ENCODE peak calls at places on chromosomes 11 and 22, in four cellular contexts. E, O, F and I are unnamed samples.
A peak's percentile ranks its signal among the peaks of the same experiment; 100 is the strongest.

GRCh38 chr11:131694526-131695424 is 324.4 kb downstream of the NTM start:
- DNase-seq in E (no peak), F (peak; percentile 72), O (peak; percentile 74), I (peak; percentile 18)

GRCh38 chr11:103671143-103671651 is 365.2 kb upstream of the DDI1 start:
- DNase-seq in F (no peak), E (no peak), O (no peak), I (no peak)

GRCh38 chr11:92423133-92423532 is 198.5 kb downstream of the FAT3 start:
- DNase-seq in O (no peak), E (no peak), F (no peak), I (no peak)

GRCh38 chr11:31801298-31801702 is 9.8 kb downstream of the PAX6 start:
- DNase-seq in O (no peak), E (no peak), F (no peak), I (no peak)

GRCh38 chr11:59776210-59777066 is 21.3 kb downstream of the STX3 start:
- DNase-seq in O (no peak), F (peak; percentile 30), E (no peak), I (no peak)

GRCh38 chr11:5933116-5933515 is 8.9 kb upstream of the OR56A3 start:
- DNase-seq in E (no peak), F (no peak), O (no peak), I (no peak)

GRCh38 chr11:416757-417621 is 2.2 kb upstream of the SIGIRR start:
- DNase-seq in F (no peak), E (no peak), O (no peak), I (peak; percentile 56)

GRCh38 chr11:82229346-82229745 is 504.3 kb downstream of the FAM181B start:
- DNase-seq in F (no peak), E (no peak), O (no peak), I (no peak)

GRCh38 chr11:33396361-33396760 is 139.2 kb downstream of the HIPK3 start:
- DNase-seq in O (no peak), E (no peak), F (no peak), I (no peak)

GRCh38 chr11:88420165-88420781 is 82.7 kb upstream of the CTSC start:
- DNase-seq in F (peak; percentile 49), O (no peak), E (no peak), I (peak; percentile 39)

GRCh38 chr11:10902301-10902700 is 44.4 kb upstream of the ZBED5 start:
- DNase-seq in F (no peak), O (no peak), E (no peak), I (peak; percentile 40)

GRCh38 chr11:17500673-17501072 is 24.0 kb upstream of the ABCC8 start:
- DNase-seq in F (no peak), E (no peak), O (no peak), I (no peak)

GRCh38 chr11:88035271-88035670 is 140.0 kb downstream of the RAB38 start:
- DNase-seq in O (no peak), F (no peak), E (no peak), I (no peak)

GRCh38 chr11:2138075-2138435 is 1.1 kb downstream of the IGF2 start:
- DNase-seq in O (no peak), F (no peak), E (no peak), I (no peak)

DNA sequence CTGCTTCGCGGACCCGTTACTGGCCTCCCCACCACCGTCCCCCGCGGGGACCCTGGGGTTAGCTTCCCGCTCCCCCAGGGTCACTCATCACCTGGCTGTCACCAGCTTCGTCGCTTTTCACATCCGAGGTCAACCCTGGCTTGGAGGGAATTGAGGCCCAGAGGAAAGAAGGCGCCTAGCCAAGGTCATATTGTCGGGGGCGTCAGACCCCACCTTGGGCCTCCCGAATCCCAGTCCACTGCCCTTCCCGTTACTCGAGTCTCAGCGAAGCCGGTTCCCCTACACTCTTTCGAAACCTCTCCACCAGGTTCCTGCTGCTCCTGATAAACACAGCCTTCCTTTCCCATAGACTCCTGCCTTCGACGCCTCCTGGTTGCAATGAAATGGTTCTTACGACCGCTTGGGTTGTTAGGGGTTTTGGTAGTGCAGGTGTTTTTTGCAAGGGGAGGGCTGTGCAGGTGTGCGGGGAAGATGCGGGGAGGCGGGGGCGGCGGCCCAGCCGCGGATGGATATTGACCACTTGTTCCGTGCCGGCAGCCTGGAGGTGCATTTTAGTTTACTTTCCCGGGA is 634 bp downstream of the NAA40 start:
- DNase-seq in O (no peak), F (no peak), E (no peak), I (no peak)
- TF ChIP-seq SPI1 in O (no peak), F (no peak), E (no peak), I (no peak)

GRCh38 chr11:76313913-76314740 is 66.8 kb downstream of the THAP12 start:
- DNase-seq in O (no peak), F (no peak), E (no peak), I (peak; percentile 21)
- TF ChIP-seq SPI1 in O (no peak), F (no peak), E (no peak), I (no peak)

GRCh38 chr11:68825603-68826002 is 16.1 kb downstream of the CPT1A start:
- DNase-seq in E (no peak), F (peak; percentile 37), O (no peak), I (peak; percentile 69)
- TF ChIP-seq SPI1 in E (no peak), F (no peak), O (no peak), I (peak; percentile 0)

GRCh38 chr22:49724893-49725489 is 102.7 kb downstream of the BRD1 start:
- DNase-seq in O (peak; percentile 93), F (peak; percentile 84), E (no peak), I (peak; percentile 24)
- TF ChIP-seq SPI1 in O (no peak), F (no peak), E (no peak), I (no peak)

GRCh38 chr22:26517429-26517828 is 5.2 kb upstream of the TFIP11 start:
- DNase-seq in O (no peak), F (no peak), E (no peak), I (no peak)

GRCh38 chr22:26515938-26516337 is 3.7 kb upstream of the TFIP11 start:
- DNase-seq in E (no peak), O (no peak), F (no peak), I (no peak)

GRCh38 chr22:26513852-26514251 is 1.6 kb upstream of the TFIP11 start:
- DNase-seq in E (no peak), O (no peak), F (no peak), I (no peak)

GRCh38 chr22:26514419-26515161 is 2.3 kb upstream of the TFIP11 start:
- DNase-seq in O (no peak), F (no peak), E (no peak), I (no peak)

GRCh38 chr22:26516503-26516902 is 4.2 kb upstream of the TFIP11 start:
- DNase-seq in O (no peak), E (no peak), F (no peak), I (no peak)
- TF ChIP-seq SPI1 in O (no peak), E (no peak), F (no peak), I (no peak)

DNA sequence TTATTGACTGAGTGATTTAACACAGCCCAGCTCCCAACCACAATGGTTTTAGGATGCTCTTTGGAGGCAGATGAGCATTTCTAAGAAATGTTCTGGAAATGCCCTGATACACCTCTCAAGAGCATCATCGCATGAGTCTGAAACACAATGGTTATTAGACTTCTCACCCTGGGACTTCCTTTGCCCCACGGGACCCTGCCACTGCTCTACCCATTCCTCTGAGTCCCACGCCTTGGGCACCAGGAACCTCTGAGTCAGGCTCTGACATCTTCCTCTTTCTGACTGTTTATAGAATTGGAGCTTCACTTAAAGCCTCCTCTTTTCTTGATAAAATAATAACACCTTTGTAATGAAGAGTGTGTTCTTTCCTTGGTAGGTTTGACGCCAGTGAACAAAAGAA is 85.6 kb upstream of the PARVA start:
- DNase-seq in F (no peak), O (no peak), E (no peak), I (no peak)
- TF ChIP-seq SPI1 in F (no peak), O (no peak), E (no peak), I (no peak)

DNA sequence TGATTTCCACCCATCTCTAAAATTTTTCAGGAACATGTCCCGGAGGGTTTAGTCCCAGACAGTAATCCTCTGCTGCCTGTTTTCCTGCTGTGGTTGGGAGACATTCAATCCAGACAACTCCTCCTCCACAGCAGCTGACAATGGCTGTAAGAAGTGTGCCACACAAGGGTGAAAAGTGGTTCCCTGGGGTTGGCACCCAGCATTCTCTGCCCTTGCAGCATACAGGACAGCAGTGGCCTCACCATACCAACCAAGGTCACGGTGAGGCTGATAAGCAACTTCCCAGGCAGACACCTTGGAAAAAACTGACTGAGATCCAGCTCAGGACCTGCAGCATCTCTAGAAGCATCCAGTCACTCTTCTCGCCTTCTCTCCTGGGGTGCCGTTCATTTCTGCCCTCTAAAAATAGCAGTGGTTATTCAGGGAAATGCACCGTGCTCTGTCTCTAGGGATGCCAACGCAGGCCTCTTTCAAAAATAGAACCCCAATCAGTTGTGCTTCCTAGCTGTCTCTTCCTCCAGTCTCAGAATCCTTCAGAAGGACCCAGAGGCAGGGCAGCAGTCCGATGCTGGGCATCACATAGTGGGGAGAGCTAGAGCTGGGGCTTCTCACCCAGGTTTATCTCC is 241.0 kb downstream of the TENM4 start:
- DNase-seq in O (no peak), F (no peak), E (no peak), I (no peak)
- TF ChIP-seq SPI1 in O (no peak), F (no peak), E (no peak), I (no peak)

GRCh38 chr11:125426818-125427528 is 69.1 kb downstream of the FEZ1 start:
- DNase-seq in F (no peak), O (no peak), E (no peak), I (no peak)

GRCh38 chr11:125425601-125426000 is 70.5 kb downstream of the FEZ1 start:
- DNase-seq in F (no peak), E (no peak), O (no peak), I (no peak)

GRCh38 chr11:125428486-125429173 is 67.4 kb downstream of the FEZ1 start:
- DNase-seq in O (no peak), F (peak; percentile 54), E (no peak), I (no peak)

GRCh38 chr11:125418396-125418795 is 77.7 kb downstream of the FEZ1 start:
- DNase-seq in O (no peak), F (no peak), E (no peak), I (no peak)

GRCh38 chr11:125423247-125423849 is 72.7 kb downstream of the FEZ1 start:
- DNase-seq in F (peak; percentile 39), E (no peak), O (peak; percentile 37), I (no peak)
- TF ChIP-seq SPI1 in F (no peak), E (no peak), O (no peak), I (no peak)

DNA sequence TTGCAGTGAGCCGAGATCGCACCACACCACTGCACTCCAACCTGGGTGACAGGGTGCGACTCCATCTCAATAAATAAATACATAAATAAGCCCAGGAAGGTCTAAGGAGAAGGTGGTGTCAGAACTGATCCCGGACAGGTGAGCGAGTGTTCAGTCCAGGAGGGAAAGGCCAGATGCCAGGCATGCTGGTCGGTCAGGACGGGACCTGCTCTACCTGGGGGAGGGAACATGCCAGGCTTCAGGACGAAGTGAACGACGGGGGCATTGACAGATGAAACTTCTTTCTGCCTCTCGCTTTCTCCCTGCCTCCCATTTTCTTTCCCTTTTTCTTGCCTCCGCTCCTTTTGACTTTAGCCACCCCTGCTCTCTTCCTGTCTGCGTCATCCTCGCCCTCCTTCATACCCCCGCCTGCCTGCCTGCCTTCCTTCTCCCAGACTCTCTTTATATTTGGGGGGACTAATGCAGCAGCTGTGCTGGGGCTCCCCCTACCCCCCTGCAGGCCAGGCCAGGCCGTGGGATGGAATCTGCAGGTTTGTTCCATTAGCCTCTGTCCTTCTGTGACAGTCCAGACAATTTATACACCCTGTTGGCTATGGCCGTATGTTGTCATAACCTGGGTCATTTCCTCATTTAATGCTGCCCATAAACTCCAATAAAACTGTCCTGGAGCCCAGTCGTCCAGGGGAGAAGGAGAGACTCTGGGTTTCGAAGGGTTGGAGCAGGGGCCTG is 209.2 kb upstream of the TBCEL start:
- DNase-seq in O (no peak), F (no peak), E (no peak), I (no peak)
- TF ChIP-seq SPI1 in O (no peak), F (no peak), E (no peak), I (no peak)

GRCh38 chr11:123176785-123177184 is 18.3 kb downstream of the CLMP start:
- DNase-seq in E (no peak), O (no peak), F (no peak), I (no peak)
- TF ChIP-seq SPI1 in E (no peak), O (no peak), F (no peak), I (no peak)